ENCODE peak calls at places on chromosomes 11 and 22, in six cellular contexts. B is heart left ventricle, K is cardiac fibroblast, L is lower leg skin, R is neural progenitor cell, N is A549. Y is an unnamed sample.

GRCh38 chr22:24141586-24141985 is 39.7 kb upstream of the SUSD2 start:
- DNase-seq in B (no peak), N (no peak), K (no peak), R (no peak), L (no peak), Y (peak)

GRCh38 chr22:19876314-19876940 is 21.8 kb upstream of the GNB1L start:
- DNase-seq in R (no peak), L (no peak), B (peak), K (peak), N (peak), Y (no peak)

GRCh38 chr11:133070790-133071189 is 461.5 kb downstream of the OPCML start:
- DNase-seq in N (no peak), L (no peak), R (no peak), B (no peak), K (no peak), Y (no peak)

GRCh38 chr11:128359515-128359914 is 227.8 kb downstream of the ETS1 start:
- DNase-seq in L (no peak), B (no peak), N (no peak), K (peak), R (no peak), Y (no peak)

GRCh38 chr11:73147771-73148681 is 5.9 kb upstream of the FCHSD2 start:
- DNase-seq in B (peak), L (no peak), R (no peak), N (no peak), K (no peak), Y (no peak)

GRCh38 chr11:47924184-47924671 is 56.1 kb upstream of the PTPRJ start:
- DNase-seq in K (no peak), B (no peak), R (no peak), N (peak), L (no peak), Y (peak)

GRCh38 chr11:19237381-19237780 is 3.4 kb downstream of the E2F8 start:
- DNase-seq in R (no peak), B (no peak), N (no peak), L (no peak), K (no peak), Y (no peak)

GRCh38 chr11:1649021-1649420 is 19.4 kb downstream of the KRTAP5-5 start:
- DNase-seq in R (no peak), K (no peak), B (no peak), L (no peak), N (no peak), Y (no peak)

GRCh38 chr11:73961321-73961720 is 10.5 kb downstream of the DNAJB13 start:
- DNase-seq in N (no peak), L (no peak), R (no peak), B (no peak), K (no peak), Y (peak)

GRCh38 chr11:130449246-130449990 is 973 bp downstream of the ADAMTS15 start:
- DNase-seq in L (no peak), N (no peak), B (no peak), K (no peak), R (peak), Y (peak)

GRCh38 chr22:30208631-30209603 is 37.6 kb downstream of the LIF start:
- DNase-seq in B (peak), L (no peak), R (no peak), N (peak), K (peak), Y (no peak)

GRCh38 chr11:45921561-45922424 is 663 bp upstream of the LARGE2 start:
- DNase-seq in B (no peak), N (no peak), R (peak), L (no peak), K (no peak), Y (no peak)

GRCh38 chr11:4038973-4039372 is 55.6 kb upstream of the RRM1 start:
- DNase-seq in L (no peak), B (no peak), R (no peak), N (no peak), K (no peak), Y (peak)

GRCh38 chr11:44753965-44754645 is 27.3 kb downstream of the TSPAN18 start:
- DNase-seq in B (no peak), K (no peak), N (no peak), L (peak), R (no peak), Y (no peak)

GRCh38 chr22:37526376-37526775 is 7.2 kb upstream of the CARD10 start:
- DNase-seq in B (no peak), L (no peak), K (peak), N (no peak), R (no peak), Y (peak)

GRCh38 chr11:57094206-57094940 is 87.4 kb upstream of the LRRC55 start:
- DNase-seq in R (no peak), K (peak), B (no peak), N (peak), L (no peak), Y (peak)

GRCh38 chr11:116657842-116658825 is 114.7 kb downstream of the BUD13 start:
- DNase-seq in L (no peak), R (no peak), B (no peak), N (peak), K (no peak), Y (no peak)

GRCh38 chr22:28894793-28895192 is 11.4 kb downstream of the ZNRF3 start:
- DNase-seq in N (no peak), B (no peak), R (no peak), K (no peak), L (no peak), Y (no peak)

GRCh38 chr11:23976776-23977380 is 520.0 kb upstream of the LUZP2 start:
- DNase-seq in B (no peak), N (no peak), R (no peak), K (peak), L (no peak), Y (no peak)

GRCh38 chr11:110174645-110175310 is 81.6 kb downstream of the ZC3H12C start:
- DNase-seq in K (no peak), R (no peak), B (no peak), L (no peak), N (no peak), Y (peak)

GRCh38 chr22:48299124-48299523 is 1528.5 kb downstream of the BRD1 start:
- DNase-seq in L (peak), N (no peak), K (no peak), B (no peak), R (no peak), Y (no peak)

GRCh38 chr11:64231536-64231935 is 1.2 kb downstream of the DNAJC4 start:
- DNase-seq in R (no peak), N (no peak), B (no peak), K (no peak), L (no peak), Y (no peak)

GRCh38 chr22:44033689-44034088 is 9.6 kb downstream of the PARVB start:
- DNase-seq in R (no peak), B (no peak), L (no peak), N (no peak), K (no peak), Y (no peak)

GRCh38 chr11:67507891-67508485 is at the start of gene CDK2AP2:
- DNase-seq in L (peak), R (peak), K (peak), B (peak), N (peak), Y (peak)

GRCh38 chr11:67510023-67510345 is 2.0 kb upstream of the CDK2AP2 start:
- DNase-seq in R (no peak), B (no peak), L (no peak), K (no peak), N (no peak), Y (no peak)

GRCh38 chr11:67506426-67507032 is 1.4 kb upstream of the PITPNM1 start:
- DNase-seq in L (no peak), K (no peak), R (no peak), N (no peak), B (no peak), Y (no peak)

GRCh38 chr11:67507242-67507890 is 596 bp downstream of the CDK2AP2 start:
- DNase-seq in B (peak), L (peak), R (peak), K (no peak), N (peak), Y (peak)

GRCh38 chr11:67508486-67509121 is 642 bp upstream of the CDK2AP2 start:
- DNase-seq in B (peak), L (peak), K (peak), N (peak), R (peak), Y (peak)
- TF ChIP-seq CTCF in B (no peak), L (no peak), K (no peak), N (no peak), R (no peak), Y (no peak)

DNA sequence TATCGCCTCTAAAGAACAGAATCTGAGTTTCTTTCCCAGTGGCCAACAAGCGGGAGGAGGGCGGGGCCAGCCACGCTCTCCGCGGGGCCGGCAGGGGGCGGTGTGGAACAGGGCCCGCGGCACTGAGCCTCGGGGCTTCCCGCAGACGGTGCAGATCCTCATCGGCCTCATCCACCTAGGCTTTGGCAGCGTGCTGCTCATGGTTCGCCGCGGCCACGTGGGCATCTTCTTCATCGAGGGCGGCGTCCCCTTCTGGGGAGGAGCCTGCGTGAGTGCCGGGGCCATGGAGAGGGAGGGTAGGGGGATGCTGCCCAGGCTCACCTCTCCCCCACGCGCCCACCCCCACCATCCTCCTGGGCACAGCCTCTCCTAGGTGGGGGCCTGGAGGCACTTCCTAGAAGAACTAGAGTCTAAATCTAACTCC is 10.7 kb downstream of the MS4A15 start:
- DNase-seq in R (peak), N (peak), K (no peak), B (no peak), L (no peak), Y (no peak)
- TF ChIP-seq CTCF in R (peak), N (peak), K (peak), B (peak), L (no peak), Y (no peak)

DNA sequence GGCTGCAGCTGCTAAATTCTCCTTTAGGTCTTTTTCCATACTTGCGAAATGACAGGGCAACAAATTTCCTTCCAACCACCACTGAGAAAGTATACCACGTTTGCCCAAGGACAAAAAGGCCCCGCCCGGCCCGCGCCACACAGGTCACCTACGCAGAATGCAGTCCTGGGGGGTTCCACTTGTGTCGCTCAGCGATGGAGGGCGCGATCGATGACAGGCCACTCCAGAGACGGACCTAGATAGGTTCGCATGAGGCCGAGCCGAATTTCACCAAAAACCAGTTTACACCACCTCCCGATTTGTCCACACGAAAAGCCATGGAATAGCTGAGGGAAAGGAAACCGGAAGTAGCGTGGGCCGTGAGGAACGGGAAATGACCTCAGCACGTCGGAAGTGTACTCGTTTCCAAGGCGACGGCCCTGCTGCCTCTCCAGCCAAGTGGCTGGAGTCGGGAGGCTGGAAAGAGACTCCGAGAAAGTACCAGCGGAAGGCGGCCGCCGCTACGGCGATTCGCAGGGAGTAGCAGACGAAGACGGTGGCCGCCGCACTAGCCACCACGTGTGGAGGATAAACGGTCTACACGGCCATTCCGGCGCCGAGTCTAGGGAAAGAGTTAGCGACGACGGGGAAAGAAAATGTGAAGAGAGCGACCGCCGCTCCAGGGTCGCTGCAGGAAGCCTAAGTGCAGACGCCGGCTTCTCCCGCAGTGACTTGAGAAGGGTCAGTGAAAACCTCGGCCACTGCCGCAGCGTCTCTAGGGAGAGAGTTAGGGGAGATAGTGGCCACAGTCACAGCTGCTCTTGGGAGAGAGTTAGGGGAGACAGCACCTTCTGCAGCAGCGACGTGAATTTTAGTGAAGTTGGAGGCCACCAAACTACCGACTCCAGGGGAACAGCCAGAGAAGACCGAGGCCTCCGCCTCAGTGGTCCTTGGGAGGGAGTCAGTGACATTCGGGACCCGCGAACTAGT is at the start of gene ANKRD42:
- DNase-seq in N (peak), K (peak), B (peak), L (peak), R (peak), Y (peak)
- TF ChIP-seq CTCF in N (no peak), K (no peak), B (no peak), L (no peak), R (no peak), Y (no peak)

DNA sequence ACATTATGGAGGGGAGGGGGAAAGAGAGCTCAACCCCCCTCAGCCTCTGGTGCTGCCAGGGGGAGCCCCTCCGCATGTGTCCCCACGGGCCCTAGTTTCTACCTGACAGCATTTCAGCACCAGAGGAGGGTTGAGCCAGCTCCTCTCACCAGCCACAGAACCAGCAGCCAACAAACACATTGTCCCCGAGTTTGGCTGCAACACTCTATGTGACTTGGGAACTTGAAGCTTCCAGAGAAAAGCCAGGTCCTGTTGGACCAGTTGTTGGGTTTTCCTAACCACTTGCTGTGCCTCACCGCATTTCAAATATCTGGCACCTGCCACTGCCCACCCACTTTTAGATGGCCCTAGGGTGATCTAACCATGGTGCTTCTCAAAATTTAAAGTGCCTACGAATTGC is 13.5 kb downstream of the TMA7B start:
- DNase-seq in N (no peak), R (no peak), B (no peak), K (no peak), L (no peak), Y (no peak)
- TF ChIP-seq CTCF in N (no peak), R (no peak), B (no peak), K (no peak), L (no peak), Y (no peak)

GRCh38 chr11:32288276-32288675 is 147.1 kb downstream of the WT1 start:
- DNase-seq in N (peak), R (peak), L (no peak), B (no peak), K (no peak), Y (no peak)
- TF ChIP-seq CTCF in N (no peak), R (peak), L (no peak), B (no peak), K (no peak), Y (no peak)

DNA sequence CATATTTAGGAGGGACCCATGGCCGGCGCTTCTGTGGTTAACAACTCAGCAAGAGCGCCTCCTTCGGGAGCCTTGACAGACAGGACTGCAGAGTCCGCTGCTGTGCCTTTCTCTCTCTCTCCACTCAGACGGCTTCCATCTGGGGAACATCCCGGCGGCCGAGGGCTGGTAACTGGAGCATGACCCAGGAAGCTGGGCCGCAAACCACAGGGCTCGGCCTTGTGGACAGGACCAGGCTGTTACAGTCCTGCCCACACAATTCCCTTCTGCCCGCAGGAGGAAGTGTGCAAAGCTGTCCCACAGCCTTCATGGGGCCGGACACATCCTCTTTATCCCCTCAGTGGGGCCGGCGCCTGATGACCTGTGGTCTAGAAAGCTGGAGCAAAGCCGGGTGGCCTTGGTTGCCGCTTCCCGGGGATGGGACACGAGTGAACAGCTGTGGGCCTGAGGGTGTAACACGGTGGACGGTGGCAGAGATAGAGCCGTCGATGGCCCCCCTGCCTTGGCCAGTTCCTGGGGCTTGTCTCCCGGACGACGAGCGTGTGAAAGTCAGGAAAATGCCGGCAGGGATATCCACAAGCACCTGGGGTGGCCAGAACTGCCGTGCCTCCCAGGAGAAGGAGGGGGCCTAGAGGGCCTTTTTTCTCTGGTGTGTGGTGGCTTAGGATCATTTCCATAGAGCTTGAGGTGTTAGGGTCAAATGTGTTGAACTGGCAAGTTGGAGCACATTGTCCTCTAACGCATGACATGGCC is 50.1 kb downstream of the FBLN1 start:
- DNase-seq in B (peak), K (peak), L (no peak), N (no peak), R (peak), Y (peak)
- TF ChIP-seq CTCF in B (peak), K (peak), L (no peak), N (no peak), R (peak), Y (peak)

GRCh38 chr22:22789922-22790845 is 97.4 kb upstream of the IGLL5 start:
- DNase-seq in K (no peak), N (no peak), L (no peak), B (no peak), R (no peak), Y (no peak)

GRCh38 chr22:22787805-22788459 is 99.7 kb upstream of the IGLL5 start:
- DNase-seq in L (no peak), K (peak), B (no peak), N (peak), R (peak), Y (peak)

GRCh38 chr22:22787151-22787550 is 100.5 kb upstream of the IGLL5 start:
- DNase-seq in R (no peak), L (no peak), B (no peak), K (no peak), N (no peak), Y (no peak)

GRCh38 chr22:22789233-22789921 is 98.2 kb upstream of the IGLL5 start:
- DNase-seq in K (no peak), R (no peak), B (no peak), L (no peak), N (no peak), Y (no peak)

DNA sequence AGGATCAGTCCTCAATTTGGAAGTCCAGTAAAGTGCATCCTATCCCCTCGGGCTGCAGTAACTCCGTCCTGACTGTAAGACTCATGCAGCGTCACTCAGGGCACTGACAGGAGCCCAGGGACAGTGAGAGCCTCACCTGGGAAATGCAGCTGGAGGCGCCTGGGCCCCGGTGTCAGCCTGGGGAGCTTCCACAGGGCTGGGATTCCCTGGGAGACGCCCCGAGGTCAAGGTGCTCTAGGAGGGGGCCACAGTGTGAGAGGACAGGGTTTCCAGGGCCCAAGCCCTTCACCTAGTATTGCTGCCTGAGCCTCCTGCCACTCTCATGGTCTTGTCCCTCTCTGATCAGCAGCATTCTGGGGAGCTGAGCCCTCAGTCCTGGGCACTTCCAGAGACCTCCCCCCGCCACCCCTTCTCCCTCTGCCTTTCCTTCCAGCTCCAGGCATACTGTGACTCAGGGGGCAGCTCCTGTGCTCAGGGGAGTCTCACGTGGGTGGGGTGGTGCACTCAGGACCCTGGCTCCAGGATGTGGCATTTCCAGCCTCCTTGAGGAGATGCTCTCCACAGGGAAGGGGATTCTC is 99.1 kb upstream of the IGLL5 start:
- DNase-seq in N (no peak), R (no peak), L (no peak), B (no peak), K (no peak), Y (no peak)
- TF ChIP-seq CTCF in N (no peak), R (no peak), L (no peak), B (no peak), K (no peak), Y (no peak)

DNA sequence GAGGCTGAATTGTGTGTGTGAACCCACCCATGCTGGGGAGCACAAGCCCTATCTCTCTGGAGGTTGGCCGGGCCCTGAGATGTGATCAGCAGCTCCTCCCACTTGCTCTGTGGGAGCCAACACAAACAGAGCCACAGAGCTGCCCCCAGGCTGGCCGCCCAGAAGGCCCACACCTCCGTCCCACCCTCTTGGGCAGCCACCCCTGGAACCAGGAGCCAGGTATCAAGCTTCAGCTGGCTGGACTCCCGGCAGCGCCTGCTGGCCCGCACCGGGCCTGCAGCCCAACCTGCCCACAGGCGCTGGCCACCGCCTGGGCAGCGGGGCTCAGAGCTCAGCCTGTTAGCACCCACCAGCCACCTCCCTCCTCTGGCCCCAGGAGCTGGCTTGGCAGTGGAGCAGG is 451.0 kb downstream of the SOX6 start:
- DNase-seq in L (no peak), B (no peak), R (no peak), N (no peak), K (no peak), Y (no peak)
- TF ChIP-seq CTCF in L (no peak), B (no peak), R (no peak), N (no peak), K (no peak), Y (no peak)